ENCODE peak calls at places on chromosomes 1 and 21, in seven cellular contexts. R is DMS153; E is H9; D is colonic mucosa; O is activated T-cell treated with anti-CD3 and anti-CD28 coated beads, Interleukin-2, amount 50 U/mL, for 72 hours; U is activated naive CD4-positive, alpha-beta T cell; I is smooth muscle cell of the brain vasculature. W is an unnamed sample.

GRCh38 chr1:112849967-112850641 is 105.9 kb downstream of the SLC16A1 start:
- DNase-seq in E (peak), U (no peak), O (no peak), I (no peak), D (no peak), R (no peak), W (no peak)

GRCh38 chr1:3585940-3586568 is 25.3 kb downstream of the MEGF6 start:
- DNase-seq in I (no peak), U (no peak), O (no peak), D (no peak), R (no peak), E (no peak), W (no peak)

GRCh38 chr1:175833502-175833901 is 90.1 kb upstream of the TNR start:
- DNase-seq in E (no peak), R (no peak), U (no peak), O (no peak), I (no peak), D (no peak), W (no peak)

GRCh38 chr1:199033709-199034108 is 394.9 kb downstream of the PTPRC start:
- DNase-seq in I (no peak), D (no peak), O (no peak), R (no peak), E (no peak), U (no peak), W (no peak)

GRCh38 chr1:67338642-67339041 is 31.0 kb downstream of the IL12RB2 start:
- DNase-seq in D (no peak), R (no peak), U (no peak), O (peak), E (no peak), I (no peak), W (no peak)

GRCh38 chr1:50978852-50979781 is 9.1 kb downstream of the CDKN2C start:
- DNase-seq in U (no peak), R (peak), E (no peak), D (peak), I (no peak), O (no peak), W (peak)

GRCh38 chr1:177873238-177873637 is 96.6 kb downstream of the SEC16B start:
- DNase-seq in D (no peak), E (no peak), O (no peak), U (no peak), R (peak), I (no peak), W (no peak)

GRCh38 chr1:58780586-58781452 is 3.0 kb downstream of the JUN start:
- DNase-seq in D (peak), E (no peak), U (peak), R (peak), I (no peak), O (no peak), W (no peak)

GRCh38 chr21:34074283-34075098 is 1.1 kb downstream of the MRPS6 start:
- DNase-seq in O (peak), D (peak), R (no peak), U (no peak), E (no peak), I (no peak), W (no peak)

GRCh38 chr1:155174334-155175280 is 958 bp downstream of the TRIM46 start:
- DNase-seq in O (peak), I (no peak), U (peak), D (peak), R (no peak), E (peak), W (no peak)

GRCh38 chr1:6489799-6490180 is 1.7 kb downstream of the PLEKHG5 start:
- DNase-seq in D (peak), E (peak), O (peak), I (no peak), R (peak), U (peak), W (peak)

GRCh38 chr1:155081472-155082300 is 3.0 kb downstream of the EFNA3 start:
- DNase-seq in U (peak), D (peak), R (no peak), I (no peak), O (peak), E (no peak), W (no peak)

GRCh38 chr21:29315155-29315749 is 16.5 kb downstream of the BACH1 start:
- DNase-seq in R (no peak), O (no peak), E (no peak), I (no peak), D (no peak), U (no peak), W (no peak)

GRCh38 chr1:6353948-6354658 is 39.5 kb downstream of the ACOT7 start:
- DNase-seq in D (peak), R (no peak), I (no peak), U (no peak), O (no peak), E (no peak), W (no peak)

GRCh38 chr1:231315887-231316286 is 21.8 kb downstream of the EXOC8 start:
- DNase-seq in D (peak), R (no peak), O (peak), I (no peak), U (peak), E (peak), W (peak)

GRCh38 chr21:33644383-33645074 is 2.2 kb downstream of the ITSN1 start:
- DNase-seq in R (no peak), U (no peak), I (no peak), O (no peak), E (no peak), D (no peak), W (no peak)

GRCh38 chr1:8903908-8904650 is 25.6 kb upstream of the ENO1 start:
- DNase-seq in E (no peak), O (no peak), R (peak), U (no peak), I (no peak), D (no peak), W (no peak)

GRCh38 chr1:214155987-214156567 is 124.9 kb upstream of the SMYD2 start:
- DNase-seq in E (no peak), I (no peak), D (no peak), R (no peak), U (no peak), O (no peak), W (no peak)

GRCh38 chr1:211535338-211535737 is 43.4 kb upstream of the RD3 start:
- DNase-seq in R (no peak), E (no peak), I (no peak), O (no peak), U (no peak), D (no peak), W (no peak)

GRCh38 chr1:153903841-153904455 is 18.8 kb downstream of the GATAD2B start:
- DNase-seq in O (no peak), U (no peak), E (no peak), R (no peak), D (no peak), I (no peak), W (no peak)

GRCh38 chr1:150397392-150398032 is 33.6 kb downstream of the RPRD2 start:
- DNase-seq in R (no peak), I (no peak), E (no peak), O (no peak), U (no peak), D (no peak), W (no peak)

GRCh38 chr21:45074048-45074817 is at the start of gene ADARB1:
- DNase-seq in U (peak), E (peak), O (peak), I (no peak), R (no peak), D (peak), W (peak)

GRCh38 chr1:52056937-52057231 is 789 bp downstream of the BTF3L4 start:
- DNase-seq in I (no peak), O (no peak), D (no peak), E (no peak), R (no peak), U (no peak), W (no peak)

GRCh38 chr1:153793261-153793972 is 18.2 kb downstream of the SLC27A3 start:
- DNase-seq in O (no peak), I (no peak), D (no peak), U (no peak), R (no peak), E (no peak), W (no peak)

GRCh38 chr1:236659792-236660587 is 26.3 kb upstream of the ACTN2 start:
- DNase-seq in O (no peak), R (no peak), I (no peak), U (no peak), D (no peak), E (peak), W (no peak)